ENCODE peak calls at places on chromosomes 4 and X, in six cellular contexts. E is Peyer's patch, F is spleen, K is ovary, L is uterus, T is GM12891. N is an unnamed sample.
A peak's percentile ranks its signal among the peaks of the same experiment; 100 is the strongest.

GRCh38 chrX:25524150-25524549 is 508.4 kb upstream of the ARX start:
- DNase-seq in L (no peak), T (no peak), K (no peak), F (no peak), E (no peak), N (no peak)

GRCh38 chr4:98468744-98469143 is 189.7 kb downstream of the TSPAN5 start:
- DNase-seq in L (peak; percentile 39), T (no peak), K (peak; percentile 72), E (no peak), F (no peak), N (no peak)

GRCh38 chrX:114584434-114584943 is 603 bp downstream of the HTR2C start:
- DNase-seq in L (no peak), K (no peak), E (no peak), F (peak; percentile 69), T (no peak), N (no peak)

GRCh38 chr4:3112241-3112978 is 37.9 kb downstream of the HTT start:
- DNase-seq in L (no peak), F (no peak), K (no peak), E (no peak), T (no peak), N (no peak)

GRCh38 chr4:118034061-118034785 is at the start of gene NDST3:
- DNase-seq in E (no peak), L (no peak), F (peak; percentile 85), T (peak; percentile 24), K (peak; percentile 43), N (peak; percentile 26)

GRCh38 chrX:49103637-49104036 is 19.9 kb downstream of the GPKOW start:
- DNase-seq in E (no peak), L (no peak), T (no peak), F (no peak), K (no peak), N (no peak)

GRCh38 chr4:118206627-118207026 is 146.2 kb downstream of the PRSS12 start:
- DNase-seq in F (no peak), K (no peak), E (no peak), L (no peak), T (no peak), N (no peak)

GRCh38 chr4:56860781-56861180 is 39.3 kb upstream of the SPINK2 start:
- DNase-seq in K (no peak), L (no peak), T (no peak), F (no peak), E (no peak), N (no peak)

GRCh38 chrX:129449141-129449540 is 74.1 kb downstream of the SMARCA1 start:
- DNase-seq in T (no peak), L (no peak), K (no peak), F (no peak), E (no peak), N (no peak)

GRCh38 chr4:10629394-10629793 is 55.2 kb downstream of the CLNK start:
- DNase-seq in K (no peak), F (no peak), L (no peak), E (no peak), T (no peak), N (no peak)

GRCh38 chrX:44058339-44058738 is 85.1 kb upstream of the NDP start:
- DNase-seq in F (no peak), E (no peak), T (no peak), K (no peak), L (no peak), N (no peak)

GRCh38 chr4:20266215-20267082 is 14.7 kb downstream of the SLIT2 start:
- DNase-seq in L (no peak), K (no peak), E (no peak), T (no peak), F (no peak), N (no peak)

GRCh38 chr4:54099959-54100606 is at the start of gene GSX2:
- DNase-seq in T (no peak), L (peak; percentile 33), K (peak; percentile 43), F (peak; percentile 70), E (no peak), N (no peak)

GRCh38 chr4:184350964-184351363 is 123.4 kb downstream of the IRF2 start:
- DNase-seq in L (no peak), K (no peak), E (no peak), F (no peak), T (no peak), N (no peak)

GRCh38 chr4:184350213-184350817 is 124.0 kb downstream of the IRF2 start:
- DNase-seq in K (no peak), E (no peak), T (no peak), L (no peak), F (no peak), N (no peak)

GRCh38 chr4:184349283-184350039 is 124.9 kb downstream of the IRF2 start:
- DNase-seq in E (no peak), L (no peak), K (peak; percentile 62), F (no peak), T (no peak), N (no peak)

GRCh38 chr4:184352891-184353290 is 121.5 kb downstream of the IRF2 start:
- DNase-seq in F (no peak), E (no peak), L (no peak), K (no peak), T (no peak), N (no peak)

DNA sequence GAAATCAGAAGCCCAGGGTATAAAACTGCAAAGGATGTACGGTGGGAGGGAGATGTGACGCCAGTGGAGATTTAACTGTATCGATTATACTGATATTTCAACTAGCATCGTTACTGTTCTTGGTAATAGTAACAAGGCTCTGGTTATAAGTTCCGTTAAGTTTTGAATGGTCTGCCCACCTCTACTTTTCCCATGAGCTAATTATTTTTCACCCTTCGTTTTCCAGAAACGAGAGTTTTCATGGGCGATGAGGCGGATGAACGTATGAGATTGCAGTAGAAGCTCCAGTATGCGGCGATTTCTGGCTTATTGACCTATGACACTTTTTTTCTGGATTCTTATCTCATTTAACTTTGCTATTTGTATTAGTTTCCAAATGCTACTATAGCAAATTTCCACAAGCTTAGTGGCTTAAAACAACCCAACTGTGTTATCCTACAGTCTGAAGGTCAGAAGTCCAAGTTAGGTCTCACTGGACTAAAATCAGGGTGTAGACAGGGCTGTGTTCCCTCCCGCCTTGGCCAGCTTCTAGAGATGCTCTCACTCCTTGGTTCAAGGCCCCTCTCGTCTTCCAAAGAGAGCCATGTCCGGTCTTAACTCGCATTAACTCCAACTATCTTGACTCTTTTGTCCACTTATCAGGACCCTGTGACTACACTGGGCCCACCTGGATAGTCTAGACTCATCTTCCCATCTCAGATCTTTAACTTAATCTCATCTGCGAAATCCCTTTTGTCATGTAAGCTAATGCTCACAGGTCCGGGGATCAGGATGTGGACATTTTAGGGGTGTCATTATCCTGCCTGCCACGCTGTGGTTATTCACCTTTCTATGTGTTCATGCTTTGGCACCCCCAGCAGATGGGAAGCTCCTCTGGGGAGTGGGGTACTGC is 122.5 kb downstream of the IRF2 start:
- DNase-seq in K (no peak), T (no peak), L (no peak), E (no peak), F (no peak), N (no peak)
- TF ChIP-seq POLR2A in K (no peak), T (peak; percentile 72), L (no peak), E (no peak), F (no peak), N (no peak)

GRCh38 chr4:172985552-172985951 is 183.1 kb upstream of the GALNT7 start:
- DNase-seq in L (no peak), E (no peak), K (no peak), F (no peak), T (no peak), N (no peak)
- TF ChIP-seq POLR2A in L (no peak), E (no peak), K (no peak), F (no peak), T (no peak), N (no peak)

GRCh38 chr4:7847206-7847605 is 92.5 kb downstream of the AFAP1 start:
- DNase-seq in E (no peak), T (no peak), K (no peak), F (no peak), L (no peak), N (no peak)

GRCh38 chr4:7843831-7844230 is 95.8 kb downstream of the AFAP1 start:
- DNase-seq in E (no peak), K (no peak), T (no peak), L (no peak), F (no peak), N (no peak)

GRCh38 chr4:7842384-7843279 is 97.0 kb downstream of the AFAP1 start:
- DNase-seq in L (peak; percentile 75), E (no peak), K (peak; percentile 77), T (no peak), F (no peak), N (peak; percentile 39)

GRCh38 chr4:7845493-7846124 is 94.1 kb downstream of the AFAP1 start:
- DNase-seq in K (no peak), E (no peak), L (no peak), F (no peak), T (no peak), N (no peak)

DNA sequence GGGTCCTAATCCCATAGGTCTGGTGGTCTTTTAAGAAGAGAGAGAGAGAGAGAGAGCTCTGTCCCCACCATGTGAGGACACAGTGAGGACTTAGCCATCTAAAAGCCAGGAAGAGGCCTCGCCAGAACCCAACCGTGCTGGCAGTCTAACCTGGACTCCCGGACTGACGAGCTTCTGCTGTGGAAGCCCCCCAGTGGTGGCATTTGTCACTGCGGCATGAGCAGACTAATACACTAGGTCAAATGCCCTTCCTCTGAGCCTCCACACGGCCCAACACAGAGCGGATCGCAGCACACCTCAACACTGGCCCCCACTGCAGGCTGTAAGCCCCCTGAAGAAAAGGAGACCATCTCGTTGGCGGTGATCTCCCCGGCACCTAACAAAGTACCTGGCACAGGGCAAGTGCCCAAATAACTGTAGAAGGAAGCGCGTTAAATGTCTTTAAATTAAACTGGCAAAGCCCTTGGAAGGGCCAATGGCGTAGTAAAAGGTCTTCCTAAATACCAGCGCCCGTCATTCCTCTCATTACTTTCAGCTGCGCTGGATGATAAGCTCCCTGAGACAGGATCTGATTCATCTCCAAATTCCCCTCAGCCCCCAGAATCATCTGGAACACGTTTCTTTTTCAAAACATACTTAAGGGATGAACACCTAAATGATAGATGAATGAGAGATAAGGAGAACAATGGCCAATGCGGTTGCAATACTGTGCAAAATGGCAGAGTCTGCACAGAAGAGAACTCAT is 95.2 kb downstream of the AFAP1 start:
- DNase-seq in E (peak; percentile 66), F (no peak), L (peak; percentile 73), T (peak; percentile 58), K (peak; percentile 86), N (no peak)
- TF ChIP-seq POLR2A in E (no peak), F (no peak), L (no peak), T (no peak), K (no peak), N (no peak)

GRCh38 chrX:107736781-107737531 is 38.6 kb downstream of the TSC22D3 start:
- DNase-seq in K (no peak), T (no peak), L (no peak), E (no peak), F (peak; percentile 22), N (no peak)
- TF ChIP-seq POLR2A in K (no peak), T (no peak), L (no peak), E (no peak), F (no peak), N (no peak)

GRCh38 chr4:95548738-95549245 is at the start of gene UNC5C:
- DNase-seq in T (no peak), E (no peak), K (peak; percentile 72), L (peak; percentile 79), F (peak; percentile 83), N (peak; percentile 26)
- TF ChIP-seq POLR2A in T (no peak), E (peak; percentile 13), K (peak; percentile 86), L (peak; percentile 43), F (no peak), N (peak; percentile 29)

GRCh38 chrX:41084360-41085104 is 713 bp upstream of the USP9X start:
- DNase-seq in F (peak; percentile 99), K (peak; percentile 100), L (peak; percentile 99), E (peak; percentile 99), T (peak; percentile 38), N (peak; percentile 49)
- TF ChIP-seq POLR2A in F (peak; percentile 4), K (peak; percentile 57), L (peak; percentile 42), E (peak; percentile 66), T (peak; percentile 83), N (peak; percentile 67)

GRCh38 chrX:120244735-120245498 is 5.7 kb upstream of the ZBTB33 start:
- DNase-seq in F (peak; percentile 87), E (peak; percentile 43), K (peak; percentile 83), T (peak; percentile 16), L (peak; percentile 73), N (peak; percentile 23)
- TF ChIP-seq POLR2A in F (no peak), E (no peak), K (peak; percentile 22), T (no peak), L (no peak), N (peak; percentile 27)